ENCODE peak calls at places on chromosomes 7 and 10, in four cellular contexts. G is CD8-positive, alpha-beta T cell; S is GM12878; F is stimulated activated CD4-positive, alpha-beta T cell treated with anti-CD3 and anti-CD28 coated beads, Interleukin-2, amount 100 ng/mL, for 48 hours. Y is an unnamed sample.

GRCh38 chr7:30836991-30837390 is 65.8 kb downstream of the MINDY4 start:
- DNase-seq in G (no peak), S (no peak), F (no peak), Y (no peak)

GRCh38 chr10:50381637-50382036 is 130.3 kb upstream of the ASAH2 start:
- DNase-seq in G (no peak), S (no peak), F (no peak), Y (no peak)

GRCh38 chr10:110304394-110304779 is 333 bp downstream of the SMNDC1 start:
- DNase-seq in G (no peak), S (no peak), F (no peak), Y (no peak)

GRCh38 chr7:50349963-50350944 is 45.7 kb downstream of the IKZF1 start:
- DNase-seq in G (peak), S (peak), F (no peak), Y (peak)

GRCh38 chr10:130333185-130333584 is 197.0 kb downstream of the GLRX3 start:
- DNase-seq in G (no peak), S (no peak), F (no peak), Y (no peak)

GRCh38 chr7:1396195-1396594 is 63.1 kb downstream of the MICALL2 start:
- DNase-seq in G (no peak), S (no peak), F (no peak), Y (no peak)

GRCh38 chr7:111011500-111011899 is 79.4 kb upstream of the LRRN3 start:
- DNase-seq in G (no peak), S (no peak), F (no peak), Y (no peak)

GRCh38 chr7:124032369-124033092 is at the start of gene TMEM229A:
- DNase-seq in G (no peak), S (no peak), F (no peak), Y (no peak)

GRCh38 chr10:18713077-18713476 is 53.8 kb downstream of the ARL5B start:
- DNase-seq in G (no peak), S (no peak), F (no peak), Y (no peak)

GRCh38 chr10:133347636-133348517 is 704 bp downstream of the PRAP1 start:
- DNase-seq in G (no peak), S (no peak), F (no peak), Y (no peak)

GRCh38 chr7:140222797-140223196 is 46.0 kb upstream of the KDM7A start:
- DNase-seq in G (no peak), S (no peak), F (no peak), Y (no peak)

GRCh38 chr10:18195060-18195799 is 55.0 kb downstream of the CACNB2 start:
- DNase-seq in G (no peak), S (no peak), F (no peak), Y (no peak)

GRCh38 chr7:32043688-32044087 is 26.5 kb downstream of the PDE1C start:
- DNase-seq in G (no peak), S (no peak), F (no peak), Y (no peak)

GRCh38 chr7:143323650-143324049 is 7.7 kb downstream of the CLCN1 start:
- DNase-seq in G (no peak), S (no peak), F (no peak), Y (no peak)

GRCh38 chr10:87504667-87505365 is at the start of gene MINPP1:
- DNase-seq in G (peak), S (no peak), F (peak), Y (peak)

GRCh38 chr10:103609231-103610082 is 116.0 kb downstream of the NEURL1 start:
- DNase-seq in G (no peak), S (no peak), F (no peak), Y (no peak)

GRCh38 chr10:22505923-22506685 is 160.8 kb downstream of the SPAG6 start:
- DNase-seq in G (peak), S (no peak), F (peak), Y (no peak)

GRCh38 chr10:93701903-93702277 is 502 bp downstream of the FRA10AC1 start:
- DNase-seq in G (no peak), S (no peak), F (no peak), Y (no peak)

GRCh38 chr10:125929613-125930012 is 33.2 kb downstream of the FANK1 start:
- DNase-seq in G (no peak), S (no peak), F (no peak), Y (no peak)

GRCh38 chr10:76315240-76315639 is 883.8 kb downstream of the LRMDA start:
- DNase-seq in G (no peak), S (no peak), F (no peak), Y (no peak)

GRCh38 chr10:124593431-124593985 is 131.9 kb downstream of the LHPP start:
- DNase-seq in G (no peak), S (no peak), F (no peak), Y (no peak)

GRCh38 chr7:51467384-51468017 is 150.9 kb upstream of the COBL start:
- DNase-seq in G (peak), S (no peak), F (no peak), Y (no peak)

GRCh38 chr7:105269397-105269796 is 119.3 kb downstream of the SRPK2 start:
- DNase-seq in G (no peak), S (no peak), F (no peak), Y (no peak)

GRCh38 chr10:105252908-105253307 is 611.8 kb downstream of the SORCS3 start:
- DNase-seq in G (no peak), S (no peak), F (no peak), Y (no peak)

GRCh38 chr7:38274927-38275326 is 1.5 kb upstream of the TARP start:
- DNase-seq in G (no peak), S (no peak), F (no peak), Y (no peak)

GRCh38 chr10:78529262-78529661 is 495.6 kb downstream of the RPS24 start:
- DNase-seq in G (no peak), S (no peak), F (no peak), Y (no peak)

GRCh38 chr7:42678315-42678714 is 233.6 kb downstream of the C7orf25 start:
- DNase-seq in G (no peak), S (no peak), F (no peak), Y (no peak)

GRCh38 chr7:44716205-44716604 is 32.4 kb upstream of the ZMIZ2 start:
- DNase-seq in G (no peak), S (no peak), F (no peak), Y (no peak)

GRCh38 chr7:30469303-30469702 is 9.3 kb downstream of the NOD1 start:
- DNase-seq in G (no peak), S (no peak), F (no peak), Y (no peak)

GRCh38 chr7:50450691-50451051 is 521 bp upstream of the FIGNL1 start:
- DNase-seq in G (peak), S (no peak), F (no peak), Y (peak)

GRCh38 chr10:85607296-85607695 is 759.3 kb downstream of the GRID1 start:
- DNase-seq in G (no peak), S (no peak), F (no peak), Y (no peak)

GRCh38 chr7:31029674-31030073 is 22.4 kb upstream of the ADCYAP1R1 start:
- DNase-seq in G (no peak), S (no peak), F (no peak), Y (no peak)

GRCh38 chr7:127392182-127392565 is 334 bp downstream of the ZNF800 start:
- DNase-seq in G (peak), S (no peak), F (peak), Y (peak)

GRCh38 chr10:21315321-21316220 is 209.9 kb downstream of the SKIDA1 start:
- DNase-seq in G (no peak), S (no peak), F (no peak), Y (no peak)

GRCh38 chr10:12727832-12728215 is 273.7 kb downstream of the CCDC3 start:
- DNase-seq in G (no peak), S (no peak), F (no peak), Y (no peak)